ENCODE peak calls at places on chromosome X, in four cellular contexts. H, L, S and Z are unnamed samples.

GRCh38 chrX:102712967-102713677 is 874 bp downstream of the GPRASP2 start:
- DNase-seq in S (peak), H (peak), L (no peak), Z (peak)

GRCh38 chrX:633043-633654 is 2.6 kb downstream of the SHOX start:
- DNase-seq in H (no peak), L (no peak), S (no peak), Z (no peak)

GRCh38 chrX:110086916-110087484 is 84.1 kb downstream of the TMEM164 start:
- DNase-seq in L (no peak), H (peak), S (no peak), Z (no peak)

GRCh38 chrX:15814811-15815210 is 24.5 kb downstream of the ZRSR2 start:
- DNase-seq in H (no peak), L (no peak), S (no peak), Z (no peak)

GRCh38 chrX:45497290-45497689 is 296.6 kb upstream of the DIPK2B start:
- DNase-seq in L (no peak), H (no peak), S (no peak), Z (no peak)

GRCh38 chrX:41035582-41035981 is 49.7 kb upstream of the USP9X start:
- DNase-seq in S (no peak), L (no peak), H (peak), Z (no peak)

GRCh38 chrX:119069762-119070161 is 3.0 kb upstream of the CT47C1 start:
- DNase-seq in H (no peak), S (no peak), L (no peak), Z (no peak)

GRCh38 chrX:140040397-140040796 is 75.1 kb upstream of the CXorf66 start:
- DNase-seq in S (no peak), L (no peak), H (peak), Z (no peak)

GRCh38 chrX:2820131-2820771 is 8.5 kb upstream of the GYG2 start:
- DNase-seq in H (no peak), L (no peak), S (no peak), Z (no peak)

GRCh38 chrX:24396236-24396929 is 35.9 kb downstream of the SUPT20HL1 start:
- DNase-seq in S (no peak), H (no peak), L (no peak), Z (no peak)

GRCh38 chrX:19640693-19641374 is 125.5 kb upstream of the MAP3K15 start:
- DNase-seq in H (no peak), S (no peak), L (no peak), Z (no peak)

GRCh38 chrX:1394731-1395501 is 3.0 kb upstream of the SLC25A6 start:
- DNase-seq in S (peak), H (no peak), L (no peak), Z (no peak)

GRCh38 chrX:132292753-132293152 is 73.5 kb upstream of the RAP2C start:
- DNase-seq in S (peak), L (no peak), H (peak), Z (peak)

GRCh38 chrX:38699603-38700110 is 101.6 kb upstream of the MID1IP1 start:
- DNase-seq in L (no peak), S (no peak), H (no peak), Z (no peak)

GRCh38 chrX:138034136-138034535 is 468.2 kb downstream of the ZIC3 start:
- DNase-seq in S (no peak), H (no peak), L (no peak), Z (no peak)

GRCh38 chrX:95291561-95291960 is 1393.1 kb upstream of the DIAPH2 start:
- DNase-seq in H (no peak), L (no peak), S (no peak), Z (no peak)

GRCh38 chrX:10611441-10612090 is 8.8 kb downstream of the MID1 start:
- DNase-seq in S (no peak), L (no peak), H (no peak), Z (no peak)

GRCh38 chrX:3435057-3435456 is 88.6 kb upstream of the MXRA5 start:
- DNase-seq in H (no peak), S (no peak), L (no peak), Z (no peak)

GRCh38 chrX:154399527-154400368 is 1.6 kb downstream of the RPL10 start:
- DNase-seq in S (no peak), L (no peak), H (no peak), Z (peak)

GRCh38 chrX:39955621-39956020 is 142.1 kb downstream of the BCOR start:
- DNase-seq in L (no peak), H (no peak), S (no peak), Z (peak)

GRCh38 chrX:19272452-19272851 is 71.3 kb upstream of the PDHA1 start:
- DNase-seq in L (no peak), H (no peak), S (no peak), Z (no peak)

GRCh38 chrX:15301924-15302323 is 13.5 kb downstream of the ASB11 start:
- DNase-seq in H (peak), S (no peak), L (no peak), Z (no peak)

GRCh38 chrX:24561121-24561520 is 86.0 kb downstream of the PCYT1B start:
- DNase-seq in L (no peak), S (no peak), H (no peak), Z (peak)

GRCh38 chrX:67723580-67724351 is 179.9 kb downstream of the AR start:
- DNase-seq in L (no peak), H (no peak), S (no peak), Z (no peak)